ENCODE peak calls at places on chromosome 21, in four cellular contexts. One of them, this sample, is unnamed.

GRCh38 chr21:24290151-24290833 is 1317.0 kb downstream of the MRPL39 start:
- DNase-seq in transverse colon: no peak
- DNase-seq in neural progenitor cell: no peak
- DNase-seq in adrenal gland: no peak
- DNase-seq in this sample: no peak

GRCh38 chr21:33244082-33244780 is 14.5 kb downstream of the IFNAR2 start:
- DNase-seq in neural progenitor cell: peak; percentile 33
- DNase-seq in transverse colon: no peak
- DNase-seq in adrenal gland: no peak
- DNase-seq in this sample: no peak

GRCh38 chr21:27132270-27132669 is 165.4 kb upstream of the ADAMTS5 start:
- DNase-seq in transverse colon: no peak
- DNase-seq in adrenal gland: no peak
- DNase-seq in neural progenitor cell: peak; percentile 2
- DNase-seq in this sample: no peak

GRCh38 chr21:44406953-44407352 is 48.4 kb upstream of the LRRC3 start:
- DNase-seq in neural progenitor cell: no peak
- DNase-seq in adrenal gland: no peak
- DNase-seq in transverse colon: no peak
- DNase-seq in this sample: no peak

GRCh38 chr21:24255591-24255990 is 1351.7 kb downstream of the MRPL39 start:
- DNase-seq in adrenal gland: no peak
- DNase-seq in neural progenitor cell: no peak
- DNase-seq in transverse colon: no peak
- DNase-seq in this sample: no peak

GRCh38 chr21:44496900-44497550 is 41.7 kb downstream of the LRRC3 start:
- DNase-seq in adrenal gland: no peak
- DNase-seq in transverse colon: no peak
- DNase-seq in neural progenitor cell: peak; percentile 61
- DNase-seq in this sample: no peak

GRCh38 chr21:46542588-46543092 is 62.2 kb downstream of the S100B start:
- DNase-seq in neural progenitor cell: no peak
- DNase-seq in adrenal gland: no peak
- DNase-seq in transverse colon: no peak
- DNase-seq in this sample: no peak

GRCh38 chr21:39847877-39848276 is 19.4 kb upstream of the PCP4 start:
- DNase-seq in transverse colon: no peak
- DNase-seq in neural progenitor cell: no peak
- DNase-seq in adrenal gland: no peak
- DNase-seq in this sample: no peak

GRCh38 chr21:33135925-33136324 is 66.0 kb downstream of the OLIG1 start:
- DNase-seq in adrenal gland: no peak
- DNase-seq in neural progenitor cell: no peak
- DNase-seq in transverse colon: no peak
- DNase-seq in this sample: no peak

GRCh38 chr21:31872452-31873274 is at the start of gene HUNK:
- DNase-seq in adrenal gland: peak; percentile 4
- DNase-seq in neural progenitor cell: peak; percentile 86
- DNase-seq in transverse colon: peak; percentile 58
- DNase-seq in this sample: peak; percentile 88

GRCh38 chr21:25626752-25627151 is 12.3 kb upstream of the JAM2 start:
- DNase-seq in neural progenitor cell: no peak
- DNase-seq in adrenal gland: peak; percentile 70
- DNase-seq in transverse colon: no peak
- DNase-seq in this sample: no peak

GRCh38 chr21:45586289-45586858 is 44.1 kb upstream of the SLC19A1 start:
- DNase-seq in adrenal gland: no peak
- DNase-seq in neural progenitor cell: no peak
- DNase-seq in transverse colon: no peak
- DNase-seq in this sample: no peak

GRCh38 chr21:26846036-26846931 is 1.1 kb upstream of the ADAMTS1 start:
- DNase-seq in neural progenitor cell: peak; percentile 79
- DNase-seq in transverse colon: peak; percentile 63
- DNase-seq in adrenal gland: peak; percentile 64
- DNase-seq in this sample: peak; percentile 75

GRCh38 chr21:37231671-37232070 is 35.5 kb downstream of the VPS26C start:
- DNase-seq in neural progenitor cell: no peak
- DNase-seq in adrenal gland: no peak
- DNase-seq in transverse colon: no peak
- DNase-seq in this sample: no peak

GRCh38 chr21:31564439-31564838 is 95.1 kb upstream of the SOD1 start:
- DNase-seq in adrenal gland: no peak
- DNase-seq in transverse colon: no peak
- DNase-seq in neural progenitor cell: no peak
- DNase-seq in this sample: no peak

GRCh38 chr21:43644609-43645008 is 14.7 kb downstream of the HSF2BP start:
- DNase-seq in adrenal gland: peak; percentile 56
- DNase-seq in transverse colon: no peak
- DNase-seq in neural progenitor cell: no peak
- DNase-seq in this sample: no peak

GRCh38 chr21:44764319-44765230 is 37.0 kb downstream of the UBE2G2 start:
- DNase-seq in adrenal gland: no peak
- DNase-seq in neural progenitor cell: peak; percentile 39
- DNase-seq in transverse colon: no peak
- DNase-seq in this sample: peak; percentile 43

GRCh38 chr21:39086547-39086946 is 96.7 kb downstream of the PSMG1 start:
- DNase-seq in adrenal gland: no peak
- DNase-seq in transverse colon: no peak
- DNase-seq in neural progenitor cell: no peak
- DNase-seq in this sample: no peak

GRCh38 chr21:30979054-30979453 is 59.2 kb downstream of the KRTAP19-8 start:
- DNase-seq in transverse colon: no peak
- DNase-seq in adrenal gland: no peak
- DNase-seq in neural progenitor cell: no peak
- DNase-seq in this sample: no peak

GRCh38 chr21:45297329-45297728 is 9.6 kb upstream of the POFUT2 start:
- DNase-seq in neural progenitor cell: no peak
- DNase-seq in transverse colon: peak; percentile 0
- DNase-seq in adrenal gland: no peak
- DNase-seq in this sample: no peak

GRCh38 chr21:39006653-39007417 is 176.4 kb downstream of the PSMG1 start:
- DNase-seq in transverse colon: peak; percentile 65
- DNase-seq in neural progenitor cell: no peak
- DNase-seq in adrenal gland: peak; percentile 67
- DNase-seq in this sample: no peak

GRCh38 chr21:15064576-15065380 is at the start of gene NRIP1:
- DNase-seq in neural progenitor cell: peak; percentile 91
- DNase-seq in transverse colon: peak; percentile 93
- DNase-seq in adrenal gland: peak; percentile 92
- DNase-seq in this sample: peak; percentile 84
- H3K4me1 ChIP-seq in neural progenitor cell: peaks cover 31% of the 10 kb centered on the region
- H3K4me1 ChIP-seq in transverse colon: peaks cover 7% of the 10 kb centered on the region
- H3K4me1 ChIP-seq in adrenal gland: peaks cover 41% of the 10 kb centered on the region
- H3K4me1 ChIP-seq in this sample: peaks cover 7% of the 10 kb centered on the region

GRCh38 chr21:16424331-16424749 is 694.6 kb downstream of the USP25 start:
- DNase-seq in neural progenitor cell: no peak
- DNase-seq in adrenal gland: no peak
- DNase-seq in transverse colon: no peak
- DNase-seq in this sample: no peak
- H3K4me3 ChIP-seq in neural progenitor cell: no peak overlapping the region
- H3K4me3 ChIP-seq in adrenal gland: no peak overlapping the region
- H3K4me3 ChIP-seq in transverse colon: peak overlapping the region; percentile 5
- H3K4me3 ChIP-seq in this sample: no peak overlapping the region

GRCh38 chr21:34836933-34837505 is 168.2 kb downstream of the CLIC6 start:
- DNase-seq in neural progenitor cell: no peak
- DNase-seq in transverse colon: no peak
- DNase-seq in adrenal gland: no peak
- DNase-seq in this sample: no peak
- H3K36me3 ChIP-seq in neural progenitor cell: no peaks in the 10 kb centered on the region
- H3K36me3 ChIP-seq in transverse colon: peaks cover 9% of the 10 kb centered on the region
- H3K36me3 ChIP-seq in adrenal gland: peaks cover 12% of the 10 kb centered on the region
- H3K36me3 ChIP-seq in this sample: no peaks in the 10 kb centered on the region

GRCh38 chr21:29085106-29085752 is 11.8 kb upstream of the CCT8 start:
- DNase-seq in adrenal gland: no peak
- DNase-seq in transverse colon: no peak
- DNase-seq in neural progenitor cell: no peak
- DNase-seq in this sample: no peak

GRCh38 chr21:29082416-29082815 is 9.0 kb upstream of the CCT8 start:
- DNase-seq in neural progenitor cell: no peak
- DNase-seq in transverse colon: no peak
- DNase-seq in adrenal gland: no peak
- DNase-seq in this sample: no peak

GRCh38 chr21:29080454-29080930 is 7.0 kb upstream of the CCT8 start:
- DNase-seq in transverse colon: no peak
- DNase-seq in neural progenitor cell: no peak
- DNase-seq in adrenal gland: peak; percentile 54
- DNase-seq in this sample: no peak

GRCh38 chr21:29084372-29084771 is 10.9 kb upstream of the CCT8 start:
- DNase-seq in adrenal gland: no peak
- DNase-seq in neural progenitor cell: no peak
- DNase-seq in transverse colon: no peak
- DNase-seq in this sample: no peak

GRCh38 chr21:29083306-29083705 is 9.9 kb upstream of the CCT8 start:
- DNase-seq in neural progenitor cell: no peak
- DNase-seq in transverse colon: no peak
- DNase-seq in adrenal gland: no peak
- DNase-seq in this sample: no peak
- H3K4me1 ChIP-seq in neural progenitor cell: no peaks in the 10 kb centered on the region
- H3K4me1 ChIP-seq in transverse colon: no peaks in the 10 kb centered on the region
- H3K4me1 ChIP-seq in adrenal gland: peaks cover 26% of the 10 kb centered on the region
- H3K4me1 ChIP-seq in this sample: no peaks in the 10 kb centered on the region

DNA sequence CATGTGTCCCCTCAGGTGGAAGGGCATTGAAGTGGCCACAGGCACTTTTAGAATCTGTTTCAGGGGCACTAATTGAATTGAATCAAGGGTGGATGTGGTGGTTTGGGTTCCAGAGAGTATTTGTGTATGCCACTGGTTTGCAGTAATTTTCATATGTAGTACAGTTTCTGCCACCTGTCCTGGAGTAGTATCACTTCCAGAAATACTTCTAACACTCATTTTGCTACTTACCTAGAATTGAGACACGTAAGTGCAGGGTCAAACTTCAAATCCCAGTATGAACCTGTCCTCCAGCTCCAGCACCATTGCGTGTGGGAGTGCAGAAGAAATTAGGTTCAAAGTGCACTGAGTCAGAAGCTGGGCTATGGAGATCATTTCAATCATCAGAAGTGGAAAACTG is 26.8 kb downstream of the RSPH1 start:
- DNase-seq in adrenal gland: no peak
- DNase-seq in neural progenitor cell: no peak
- DNase-seq in transverse colon: peak; percentile 61
- DNase-seq in this sample: no peak
- H3K4me3 ChIP-seq in adrenal gland: no peak overlapping the region
- H3K4me3 ChIP-seq in neural progenitor cell: no peak overlapping the region
- H3K4me3 ChIP-seq in transverse colon: no peak overlapping the region
- H3K4me3 ChIP-seq in this sample: no peak overlapping the region